ENCODE peak calls at places on chromosomes 7 and 10, in six cellular contexts. Q is Daoy, I is cardiac muscle cell, U is NCI-H526 treated with DMSO at 0.1 percent for 48 hours, S is Caco-2, G is dermis microvascular lymphatic vessel endothelial cell. X is an unnamed sample.
A peak's percentile ranks its signal among the peaks of the same experiment; 100 is the strongest.

GRCh38 chr7:30285531-30286284 is 1.3 kb downstream of the ZNRF2 start:
- DNase-seq in Q (peak; percentile 76), I (peak; percentile 35), U (peak; percentile 82), S (peak; percentile 42), G (peak; percentile 47), X (no peak)

GRCh38 chr10:113414481-113414990 is 138.3 kb upstream of the HABP2 start:
- DNase-seq in Q (no peak), I (no peak), U (no peak), S (no peak), G (no peak), X (no peak)

GRCh38 chr10:116298586-116298985 is 25.6 kb upstream of the GFRA1 start:
- DNase-seq in Q (no peak), I (no peak), U (no peak), S (no peak), G (no peak), X (no peak)

GRCh38 chr7:129144834-129145668 is 544 bp downstream of the TSPAN33 start:
- DNase-seq in Q (no peak), I (no peak), U (no peak), S (no peak), G (no peak), X (no peak)

GRCh38 chr7:157644946-157645345 is 308.1 kb downstream of the DNAJB6 start:
- DNase-seq in Q (no peak), I (no peak), U (no peak), S (no peak), G (no peak), X (no peak)

GRCh38 chr7:134992626-134993179 is 6.4 kb downstream of the AGBL3 start:
- DNase-seq in Q (no peak), I (no peak), U (no peak), S (no peak), G (peak; percentile 14), X (peak; percentile 15)

GRCh38 chr10:70096016-70096704 is 36.5 kb downstream of the AIFM2 start:
- DNase-seq in Q (no peak), I (no peak), U (no peak), S (no peak), G (no peak), X (no peak)

GRCh38 chr10:65556006-65556405 is 1369.8 kb upstream of the LRRTM3 start:
- DNase-seq in Q (no peak), I (no peak), U (no peak), S (no peak), G (no peak), X (no peak)

GRCh38 chr10:21724695-21725371 is 190.8 kb downstream of the MLLT10 start:
- DNase-seq in Q (peak; percentile 94), I (peak; percentile 97), U (peak; percentile 73), S (peak; percentile 39), G (peak; percentile 98), X (peak; percentile 94)

GRCh38 chr7:158734861-158735260 is 30.3 kb upstream of the NCAPG2 start:
- DNase-seq in Q (peak; percentile 53), I (no peak), U (no peak), S (no peak), G (peak; percentile 68), X (no peak)

GRCh38 chr10:68601490-68602265 is 41.5 kb downstream of the TET1 start:
- DNase-seq in Q (no peak), I (no peak), U (no peak), S (no peak), G (no peak), X (no peak)

GRCh38 chr7:465710-466400 is 53.8 kb downstream of the PDGFA start:
- DNase-seq in Q (no peak), I (no peak), U (no peak), S (no peak), G (no peak), X (no peak)

GRCh38 chr10:4607681-4608080 is 218.3 kb upstream of the AKR1E2 start:
- DNase-seq in Q (no peak), I (no peak), U (no peak), S (no peak), G (no peak), X (no peak)

GRCh38 chr10:101028446-101029244 is 2.3 kb downstream of the PDZD7 start:
- DNase-seq in Q (no peak), I (no peak), U (no peak), S (no peak), G (no peak), X (no peak)

GRCh38 chr10:43255644-43256431 is 11.0 kb downstream of the RASGEF1A start:
- DNase-seq in Q (peak; percentile 25), I (peak; percentile 47), U (no peak), S (peak; percentile 58), G (peak; percentile 23), X (no peak)

GRCh38 chr7:78153285-78153684 is 354.7 kb downstream of the PHTF2 start:
- DNase-seq in Q (no peak), I (no peak), U (no peak), S (no peak), G (no peak), X (no peak)

GRCh38 chr10:90222372-90222771 is 521.0 kb downstream of the KIF20B start:
- DNase-seq in Q (peak; percentile 78), I (no peak), U (no peak), S (no peak), G (no peak), X (no peak)

GRCh38 chr10:127398140-127398966 is 150.8 kb upstream of the NPS start:
- DNase-seq in Q (peak; percentile 40), I (no peak), U (no peak), S (no peak), G (peak; percentile 35), X (no peak)

GRCh38 chr7:82429408-82429807 is 14.2 kb downstream of the CACNA2D1 start:
- DNase-seq in Q (peak; percentile 48), I (no peak), U (no peak), S (no peak), G (no peak), X (no peak)

GRCh38 chr7:81780914-81781693 is 11.3 kb upstream of the HGF start:
- DNase-seq in Q (no peak), I (no peak), U (no peak), S (no peak), G (no peak), X (no peak)

GRCh38 chr10:103747193-103747865 is 108.0 kb downstream of the SH3PXD2A start:
- DNase-seq in Q (no peak), I (no peak), U (no peak), S (no peak), G (no peak), X (no peak)

X was measured in pulmonary artery endothelial cell.